ENCODE peak calls at places on chromosomes 1 and 21, in four cellular contexts. X is stimulated activated CD8-positive, alpha-beta memory T cell treated with anti-CD3 and anti-CD28 coated beads, Interleukin-15, amount 100 ng/mL, for 1 hour; L is KBM-7; C is Calu3. O is an unnamed sample.

GRCh38 chr1:44521378-44522080 is 116.5 kb downstream of the RNF220 start:
- DNase-seq in X (no peak), L (no peak), C (no peak), O (no peak)

GRCh38 chr1:7335224-7335879 is 435.7 kb upstream of the VAMP3 start:
- DNase-seq in X (no peak), L (no peak), C (no peak), O (no peak)

GRCh38 chr21:34925597-34925996 is 123.5 kb downstream of the RUNX1 start:
- DNase-seq in X (no peak), L (no peak), C (no peak), O (no peak)

GRCh38 chr1:18178125-18178524 is 70.5 kb downstream of the IGSF21 start:
- DNase-seq in X (no peak), L (peak; percentile 30), C (no peak), O (no peak)

GRCh38 chr1:54280652-54281051 is 80.7 kb downstream of the MRPL37 start:
- DNase-seq in X (no peak), L (no peak), C (no peak), O (no peak)

GRCh38 chr1:115764541-115764940 is 4.0 kb downstream of the CASQ2 start:
- DNase-seq in X (no peak), L (peak; percentile 31), C (peak; percentile 64), O (peak; percentile 41)

GRCh38 chr1:24892188-24893153 is 37.6 kb downstream of the RUNX3 start:
- DNase-seq in X (no peak), L (no peak), C (no peak), O (no peak)

GRCh38 chr1:178714453-178714852 is 10.6 kb upstream of the RALGPS2 start:
- DNase-seq in X (no peak), L (no peak), C (no peak), O (no peak)

GRCh38 chr1:148352470-148353118 is 130.5 kb downstream of the PPIAL4G start:
- DNase-seq in X (no peak), L (peak; percentile 51), C (no peak), O (no peak)

GRCh38 chr1:223226271-223226670 is 83.2 kb upstream of the TLR5 start:
- DNase-seq in X (no peak), L (no peak), C (no peak), O (no peak)

GRCh38 chr1:3323021-3323790 is 131.3 kb upstream of the ARHGEF16 start:
- DNase-seq in X (no peak), L (no peak), C (no peak), O (peak; percentile 65)

GRCh38 chr1:55040083-55040952 is 970 bp downstream of the PCSK9 start:
- DNase-seq in X (no peak), L (no peak), C (peak; percentile 39), O (no peak)

GRCh38 chr1:245888809-245889208 is 618.3 kb downstream of the SMYD3 start:
- DNase-seq in X (no peak), L (peak; percentile 45), C (peak; percentile 24), O (peak; percentile 39)

GRCh38 chr1:58249729-58250586 is 296.6 kb downstream of the OMA1 start:
- DNase-seq in X (no peak), L (no peak), C (no peak), O (peak; percentile 54)

GRCh38 chr21:34156957-34157356 is 83.6 kb downstream of the MRPS6 start:
- DNase-seq in X (no peak), L (no peak), C (no peak), O (no peak)

GRCh38 chr1:68459091-68459490 is 9.3 kb upstream of the RPE65 start:
- DNase-seq in X (no peak), L (no peak), C (no peak), O (no peak)

GRCh38 chr1:208149776-208150514 is 94.2 kb downstream of the PLXNA2 start:
- DNase-seq in X (no peak), L (no peak), C (peak; percentile 57), O (peak; percentile 55)

GRCh38 chr1:23224721-23225648 is 7.7 kb upstream of the HTR1D start:
- DNase-seq in X (no peak), L (no peak), C (no peak), O (no peak)

GRCh38 chr1:94113592-94114322 is 7.2 kb downstream of the ABCA4 start:
- DNase-seq in X (no peak), L (no peak), C (no peak), O (no peak)

GRCh38 chr1:154736840-154737239 is 128.9 kb upstream of the ADAR start:
- DNase-seq in X (no peak), L (no peak), C (no peak), O (no peak)

GRCh38 chr1:152926091-152926490 is 17.7 kb downstream of the IVL start:
- DNase-seq in X (no peak), L (peak; percentile 3), C (no peak), O (peak; percentile 10)

GRCh38 chr1:243883551-243883950 is 33.5 kb upstream of the AKT3 start:
- DNase-seq in X (no peak), L (no peak), C (no peak), O (no peak)

GRCh38 chr1:9726406-9726805 is 74.9 kb downstream of the PIK3CD start:
- DNase-seq in X (no peak), L (no peak), C (no peak), O (no peak)

GRCh38 chr21:41923641-41924342 is 30.0 kb downstream of the C2CD2 start:
- DNase-seq in X (no peak), L (no peak), C (no peak), O (no peak)

GRCh38 chr1:159756397-159756796 is 24.4 kb upstream of the DUSP23 start:
- DNase-seq in X (no peak), L (peak; percentile 69), C (no peak), O (no peak)

GRCh38 chr1:226438007-226438406 is 30.1 kb upstream of the PARP1 start:
- DNase-seq in X (no peak), L (peak; percentile 39), C (no peak), O (no peak)

GRCh38 chr21:45473496-45474322 is 68.5 kb downstream of the SLC19A1 start:
- DNase-seq in X (no peak), L (no peak), C (no peak), O (no peak)

GRCh38 chr1:22531251-22531650 is 32.0 kb upstream of the EPHA8 start:
- DNase-seq in X (no peak), L (no peak), C (no peak), O (no peak)

GRCh38 chr1:248627971-248628844 is 6.7 kb downstream of the OR2T11 start:
- DNase-seq in X (no peak), L (no peak), C (no peak), O (no peak)